ENCODE peak calls at places on chromosomes 1 and 21, in four cellular contexts. S is naive B cell, R is activated B cell treated with CpG ODN at 0.5 μM for 24 hours, Z is lower lobe of right lung. P is an unnamed sample.

GRCh38 chr21:46295996-46296752 is 10.0 kb downstream of the YBEY start:
- DNase-seq in S (no peak), R (peak; percentile 32), Z (peak; percentile 90), P (peak; percentile 1)

GRCh38 chr21:39400173-39400572 is 45.4 kb downstream of the LCA5L start:
- DNase-seq in S (no peak), R (no peak), Z (no peak), P (no peak)

GRCh38 chr1:6239950-6240768 is 3.8 kb upstream of the HES3 start:
- DNase-seq in S (no peak), Z (no peak), R (no peak), P (peak; percentile 10)

GRCh38 chr1:62417351-62417999 is 19.4 kb upstream of the USP1 start:
- DNase-seq in R (no peak), S (no peak), Z (no peak), P (no peak)

GRCh38 chr1:236023926-236024565 is 40.8 kb downstream of the NID1 start:
- DNase-seq in R (no peak), Z (no peak), S (no peak), P (no peak)

GRCh38 chr21:32705139-32705538 is 22.7 kb downstream of the SYNJ1 start:
- DNase-seq in Z (no peak), R (no peak), S (no peak), P (no peak)

GRCh38 chr1:92030701-92031107 is 919 bp downstream of the EPHX4 start:
- DNase-seq in S (no peak), R (no peak), Z (no peak), P (peak; percentile 24)

GRCh38 chr1:246690100-246690499 is 34.1 kb upstream of the SCCPDH start:
- DNase-seq in S (no peak), Z (no peak), R (no peak), P (no peak)

GRCh38 chr21:41564871-41565281 is 56.9 kb upstream of the TMPRSS2 start:
- DNase-seq in S (no peak), Z (no peak), R (no peak), P (no peak)

GRCh38 chr1:40184193-40184592 is 23.0 kb downstream of the RLF start:
- DNase-seq in R (no peak), S (no peak), Z (no peak), P (no peak)

GRCh38 chr1:155300024-155300423 is 1.2 kb downstream of the PKLR start:
- DNase-seq in Z (no peak), R (no peak), S (no peak), P (no peak)

GRCh38 chr1:94819584-94819944 is 593 bp upstream of the SLC44A3 start:
- DNase-seq in S (no peak), Z (no peak), R (no peak), P (no peak)